ENCODE peak calls at places on chromosomes 2 and 18, in five cellular contexts. R, E, S, H and O are unnamed samples.

GRCh38 chr2:102717308-102718018 is 44.4 kb upstream of the TMEM182 start:
- DNase-seq in H (no peak), S (no peak), R (no peak), E (no peak), O (no peak)

GRCh38 chr2:217797170-217797569 is 205.6 kb downstream of the TNS1 start:
- DNase-seq in H (no peak), R (no peak), E (no peak), S (peak; percentile 17), O (no peak)

GRCh38 chr18:37483221-37483971 is 82.2 kb downstream of the CELF4 start:
- DNase-seq in E (no peak), S (no peak), R (no peak), H (no peak), O (peak; percentile 38)

GRCh38 chr2:224576098-224576715 is 9.0 kb downstream of the CUL3 start:
- DNase-seq in R (no peak), S (no peak), E (no peak), H (no peak), O (no peak)

GRCh38 chr2:187989925-187990623 is 301.6 kb upstream of the GULP1 start:
- DNase-seq in E (no peak), H (no peak), S (no peak), R (no peak), O (no peak)

GRCh38 chr2:54065411-54065810 is 50.0 kb upstream of the ACYP2 start:
- DNase-seq in S (no peak), E (no peak), R (no peak), H (no peak), O (no peak)

GRCh38 chr2:118249970-118250369 is 161.7 kb downstream of the INSIG2 start:
- DNase-seq in R (no peak), S (no peak), E (no peak), H (no peak), O (no peak)

GRCh38 chr2:25817630-25818029 is 60.7 kb downstream of the ASXL2 start:
- DNase-seq in R (no peak), H (no peak), S (no peak), E (no peak), O (no peak)

GRCh38 chr2:191051825-191052778 is 38.1 kb upstream of the STAT1 start:
- DNase-seq in H (no peak), R (no peak), S (no peak), E (peak; percentile 53), O (no peak)

GRCh38 chr2:42197792-42198191 is 28.6 kb downstream of the EML4 start:
- DNase-seq in H (no peak), E (no peak), S (no peak), R (no peak), O (no peak)

GRCh38 chr2:65488527-65488926 is 56.1 kb upstream of the SPRED2 start:
- DNase-seq in S (no peak), H (no peak), R (no peak), E (no peak), O (no peak)
- H3K9me3 ChIP-seq in S (no peaks in the 10 kb centered on the region), H (peaks cover 51% of the 10 kb centered on the region), R (no peaks in the 10 kb centered on the region), E (no peaks in the 10 kb centered on the region), O (no peaks in the 10 kb centered on the region)

GRCh38 chr2:184859187-184859586 is 260.9 kb downstream of the ZNF804A start:
- DNase-seq in S (no peak), H (no peak), E (no peak), R (no peak), O (no peak)
- H3K9me3 ChIP-seq in S (no peaks in the 10 kb centered on the region), H (peaks cover 4% of the 10 kb centered on the region), E (peaks cover 10% of the 10 kb centered on the region), R (peaks cover 26% of the 10 kb centered on the region), O (no peaks in the 10 kb centered on the region)

GRCh38 chr2:80651435-80651834 is 346.9 kb upstream of the LRRTM1 start:
- DNase-seq in S (no peak), E (no peak), R (no peak), H (no peak), O (no peak)
- H3K9me3 ChIP-seq in S (no peaks in the 10 kb centered on the region), E (no peaks in the 10 kb centered on the region), R (peaks cover 11% of the 10 kb centered on the region), H (peaks cover 11% of the 10 kb centered on the region), O (no peaks in the 10 kb centered on the region)

GRCh38 chr2:121667618-121668017 is 18.4 kb upstream of the CLASP1 start:
- DNase-seq in E (no peak), S (no peak), R (no peak), H (no peak), O (no peak)
- H3K9me3 ChIP-seq in E (no peaks in the 10 kb centered on the region), S (no peaks in the 10 kb centered on the region), R (no peaks in the 10 kb centered on the region), H (peaks cover 44% of the 10 kb centered on the region), O (no peaks in the 10 kb centered on the region)

DNA sequence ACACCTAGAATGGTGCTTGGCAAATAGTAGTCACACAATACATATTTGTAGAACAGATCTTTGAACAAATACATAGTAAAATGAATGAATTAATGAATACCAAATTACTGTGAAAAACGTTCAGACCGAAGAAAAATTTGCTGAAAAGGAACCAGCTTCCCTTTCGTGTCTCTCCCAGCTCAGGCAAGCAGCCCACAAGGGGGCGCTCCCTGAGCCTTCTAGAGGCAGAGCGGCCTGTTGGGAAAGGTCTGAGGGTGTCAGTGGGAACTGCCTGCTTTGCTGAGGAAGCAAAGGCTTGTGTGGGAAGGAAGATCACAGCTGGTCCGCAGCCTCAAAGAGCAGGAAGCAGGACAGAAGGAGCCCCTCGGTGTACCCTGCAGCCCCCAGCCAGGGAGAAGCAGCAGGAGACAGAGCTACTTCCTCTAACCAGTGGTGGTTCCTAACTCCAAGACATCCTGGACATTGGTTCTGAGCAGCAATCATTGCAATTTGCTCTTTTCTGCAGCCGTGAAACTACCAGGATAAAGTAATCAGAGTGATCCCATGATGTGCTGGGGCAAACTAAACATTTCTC is 231.1 kb downstream of the ANKRD30B start:
- DNase-seq in S (peak; percentile 50), H (no peak), R (no peak), E (no peak), O (peak; percentile 74)
- H3K9me3 ChIP-seq in S (no peaks in the 10 kb centered on the region), H (no peaks in the 10 kb centered on the region), R (no peaks in the 10 kb centered on the region), E (no peaks in the 10 kb centered on the region), O (no peaks in the 10 kb centered on the region)

DNA sequence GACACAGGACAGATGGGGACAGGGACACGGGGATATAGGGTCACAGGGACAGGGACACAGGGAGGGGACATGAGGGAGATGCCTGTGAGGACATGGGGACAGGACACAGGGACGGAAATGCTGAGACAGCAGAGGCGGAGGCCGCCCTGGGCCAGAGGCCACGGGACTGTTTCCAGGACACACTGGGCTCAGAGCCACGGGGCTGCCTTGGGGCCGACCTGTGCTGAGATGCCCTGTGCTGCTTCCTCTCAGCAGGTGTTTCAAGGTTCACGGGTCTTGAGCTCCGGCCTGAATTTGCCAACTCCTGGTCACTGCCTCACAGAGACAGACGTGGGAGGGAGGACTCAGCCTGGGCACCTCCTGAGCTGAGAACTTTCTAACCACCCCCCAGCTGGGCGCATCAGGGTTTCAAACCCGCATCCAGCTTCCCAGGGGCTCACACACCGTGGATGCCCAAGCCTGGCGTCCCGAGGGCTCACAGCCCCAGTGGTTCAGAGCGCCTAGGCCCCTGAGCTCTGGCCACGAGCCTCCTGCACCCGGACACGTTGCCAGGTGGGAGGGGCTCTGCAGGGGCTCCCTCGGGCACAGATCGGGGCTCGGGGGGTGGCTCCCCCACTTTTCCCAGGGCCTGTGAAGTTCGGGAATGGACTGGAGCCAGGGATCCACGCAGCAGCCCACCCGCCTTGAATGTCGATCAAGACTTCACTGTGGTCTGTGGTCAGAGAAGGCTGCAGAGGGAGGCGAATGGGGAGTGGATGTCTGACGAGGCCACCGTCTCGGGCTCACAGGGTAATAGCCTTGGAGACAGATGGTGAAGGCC is 64.1 kb downstream of the SLC66A2 start:
- DNase-seq in S (no peak), E (no peak), H (no peak), R (peak; percentile 27), O (peak; percentile 7)
- H3K9me3 ChIP-seq in S (peaks cover 4% of the 10 kb centered on the region), E (peaks cover 9% of the 10 kb centered on the region), H (peaks cover 10% of the 10 kb centered on the region), R (peaks cover 39% of the 10 kb centered on the region), O (no peaks in the 10 kb centered on the region)

GRCh38 chr2:129006901-129007300 is 688.2 kb upstream of the HS6ST1 start:
- DNase-seq in R (no peak), S (no peak), E (no peak), H (no peak), O (no peak)

GRCh38 chr2:129008055-129008880 is 689.6 kb upstream of the HS6ST1 start:
- DNase-seq in S (no peak), E (no peak), R (no peak), H (no peak), O (no peak)

GRCh38 chr2:129010262-129010661 is 691.6 kb upstream of the HS6ST1 start:
- DNase-seq in E (no peak), S (no peak), R (no peak), H (no peak), O (no peak)

GRCh38 chr2:129009555-129010146 is 691.0 kb upstream of the HS6ST1 start:
- DNase-seq in H (no peak), S (no peak), R (no peak), E (no peak), O (no peak)

GRCh38 chr2:129008881-129009554 is 690.4 kb upstream of the HS6ST1 start:
- DNase-seq in S (no peak), R (no peak), H (no peak), E (no peak), O (no peak)
- H3K9me3 ChIP-seq in S (no peaks in the 10 kb centered on the region), R (no peaks in the 10 kb centered on the region), H (no peaks in the 10 kb centered on the region), E (no peaks in the 10 kb centered on the region), O (no peaks in the 10 kb centered on the region)